ENCODE peak calls at places on chromosomes 11 and 22, in nine cellular contexts. S is nephron progenitor cell; H is mucosa of gallbladder; E is GDM1; B is anterior cingulate cortex; Y is activated naive CD4-positive, alpha-beta T cell treated with anti-CD3 and anti-CD28 coated beads, Interleukin-2, amount 10 ng/mL, durations not matched to agents 7 days and 5 days; N is NK-92 treated with Interleukin-12 subunit alpha and Interleukin-12 subunit beta, amount 100 ng/mL, for 24 hours; M is bronchial epithelial cell; F is neural crest cell. X is an unnamed sample.

GRCh38 chr11:83157755-83158473 is 983 bp downstream of the PCF11 start:
- DNase-seq in F (peak; percentile 30), N (peak; percentile 28), Y (peak; percentile 66), M (peak; percentile 30), H (peak; percentile 46), S (peak; percentile 43), E (peak; percentile 41), B (peak; percentile 51), X (no peak)

GRCh38 chr11:10023202-10023601 is 270.8 kb downstream of the SBF2 start:
- DNase-seq in N (no peak), E (no peak), S (no peak), H (no peak), F (no peak), M (no peak), Y (no peak), B (no peak), X (no peak)

GRCh38 chr11:106670069-106670468 is 348.2 kb downstream of the GUCY1A2 start:
- DNase-seq in E (no peak), M (no peak), B (no peak), N (no peak), Y (no peak), S (no peak), F (no peak), H (no peak), X (no peak)

GRCh38 chr22:22576244-22576988 is 17.4 kb upstream of the PRAME start:
- DNase-seq in H (peak; percentile 32), F (peak; percentile 66), Y (peak; percentile 51), E (no peak), N (no peak), M (peak; percentile 17), S (peak; percentile 80), B (no peak), X (no peak)

GRCh38 chr22:44382461-44383038 is 69.8 kb upstream of the SHISAL1 start:
- DNase-seq in Y (peak; percentile 17), S (peak; percentile 34), H (no peak), E (no peak), M (no peak), F (no peak), N (no peak), B (no peak), X (no peak)

GRCh38 chr11:119188887-119189286 is 3.6 kb downstream of the NHERF4 start:
- DNase-seq in F (no peak), Y (no peak), S (no peak), E (no peak), M (no peak), N (no peak), B (no peak), H (no peak), X (no peak)

GRCh38 chr22:37213218-37213855 is 1.1 kb upstream of the SSTR3 start:
- DNase-seq in S (no peak), Y (peak; percentile 14), E (no peak), B (no peak), N (no peak), H (no peak), F (no peak), M (no peak), X (no peak)

GRCh38 chr11:11169715-11170351 is 183.2 kb downstream of the CSNK2A3 start:
- DNase-seq in Y (no peak), F (no peak), N (no peak), E (no peak), B (no peak), M (no peak), S (no peak), H (no peak), X (no peak)

GRCh38 chr22:42921301-42921700 is 64.2 kb upstream of the ARFGAP3 start:
- DNase-seq in M (no peak), S (no peak), E (no peak), N (no peak), F (no peak), Y (no peak), H (no peak), B (no peak), X (no peak)

GRCh38 chr11:100647861-100648260 is 39.2 kb upstream of the ARHGAP42 start:
- DNase-seq in F (no peak), N (no peak), B (no peak), H (no peak), S (no peak), M (no peak), Y (no peak), E (no peak), X (no peak)

GRCh38 chr11:34329876-34330275 is 27.9 kb downstream of the ABTB2 start:
- DNase-seq in N (no peak), F (no peak), E (no peak), H (no peak), M (no peak), Y (no peak), S (no peak), B (no peak), X (no peak)

GRCh38 chr11:75578977-75579376 is 16.9 kb downstream of the SERPINH1 start:
- DNase-seq in S (no peak), B (no peak), F (no peak), E (no peak), M (no peak), N (no peak), Y (no peak), H (no peak), X (no peak)

GRCh38 chr11:71418643-71419042 is 29.6 kb downstream of the DHCR7 start:
- DNase-seq in F (no peak), S (no peak), N (no peak), E (no peak), H (no peak), B (no peak), M (no peak), Y (no peak), X (no peak)

GRCh38 chr11:80596291-80596810 is 1155.5 kb upstream of the TENM4 start:
- DNase-seq in H (no peak), S (no peak), B (no peak), Y (no peak), F (no peak), M (peak; percentile 81), N (no peak), E (no peak), X (no peak)

GRCh38 chr11:829116-829945 is 1.6 kb downstream of the CRACR2B start:
- DNase-seq in Y (no peak), N (no peak), S (no peak), M (no peak), H (no peak), F (no peak), E (no peak), B (no peak), X (no peak)

GRCh38 chr11:65981101-65981740 is 19.7 kb downstream of the SART1 start:
- DNase-seq in Y (no peak), S (no peak), M (no peak), N (no peak), B (no peak), F (no peak), H (no peak), E (no peak), X (no peak)

GRCh38 chr11:125261471-125262087 is 97.0 kb downstream of the PKNOX2 start:
- DNase-seq in S (no peak), N (no peak), F (no peak), B (no peak), H (no peak), Y (no peak), M (no peak), E (no peak), X (no peak)

GRCh38 chr22:32050678-32051515 is 7.8 kb downstream of the SLC5A1 start:
- DNase-seq in S (peak; percentile 8), M (peak; percentile 97), H (peak; percentile 46), B (no peak), E (no peak), N (peak; percentile 53), Y (peak; percentile 56), F (no peak), X (peak; percentile 30)

GRCh38 chr11:70912226-70912840 is 340.0 kb downstream of the SHANK2 start:
- DNase-seq in S (no peak), F (no peak), Y (no peak), N (no peak), B (no peak), E (no peak), M (peak; percentile 65), H (no peak), X (no peak)

GRCh38 chr22:49099496-49100124 is 728.1 kb downstream of the BRD1 start:
- DNase-seq in M (no peak), S (no peak), B (no peak), N (no peak), H (no peak), Y (no peak), E (no peak), F (no peak), X (no peak)

GRCh38 chr11:102347526-102348331 is 715 bp downstream of the BIRC2 start:
- DNase-seq in F (no peak), E (peak; percentile 13), B (no peak), N (no peak), H (no peak), M (peak; percentile 44), Y (peak; percentile 39), S (no peak), X (no peak)

GRCh38 chr11:1209371-1210057 is 13.4 kb upstream of the MUC5B start:
- DNase-seq in Y (peak; percentile 4), S (no peak), H (no peak), N (no peak), E (no peak), M (no peak), F (no peak), B (no peak), X (no peak)

GRCh38 chr11:61637287-61637686 is 42.9 kb upstream of the DAGLA start:
- DNase-seq in Y (no peak), N (no peak), S (no peak), F (no peak), B (no peak), M (no peak), E (no peak), H (no peak), X (no peak)

GRCh38 chr22:37616205-37617083 is 7.8 kb downstream of the GGA1 start:
- DNase-seq in H (no peak), S (no peak), B (no peak), E (no peak), M (no peak), N (no peak), F (no peak), Y (no peak), X (no peak)